ENCODE peak calls at places on chromosomes 4 and X, in nine cellular contexts. One of them, this sample, is unnamed.

GRCh38 chr4:56892686-56893085 is 15.0 kb upstream of the REST start:
- DNase-seq in K562: no peak
- DNase-seq in transverse colon: no peak
- DNase-seq in suprapubic skin: no peak
- DNase-seq in GM12878: no peak
- DNase-seq in HepG2: no peak
- DNase-seq in H1: no peak
- DNase-seq in sigmoid colon: no peak
- DNase-seq in SK-N-SH: no peak
- DNase-seq in this sample: no peak

GRCh38 chr4:76688737-76689078 is 209.2 kb downstream of the SOWAHB start:
- DNase-seq in SK-N-SH: peak; percentile 45
- DNase-seq in suprapubic skin: no peak
- DNase-seq in transverse colon: no peak
- DNase-seq in sigmoid colon: no peak
- DNase-seq in K562: no peak
- DNase-seq in HepG2: no peak
- DNase-seq in GM12878: no peak
- DNase-seq in H1: no peak
- DNase-seq in this sample: no peak

GRCh38 chrX:9899640-9900075 is 67.5 kb upstream of the CLDN34 start:
- DNase-seq in sigmoid colon: peak; percentile 63
- DNase-seq in H1: no peak
- DNase-seq in SK-N-SH: no peak
- DNase-seq in transverse colon: no peak
- DNase-seq in GM12878: no peak
- DNase-seq in suprapubic skin: no peak
- DNase-seq in K562: no peak
- DNase-seq in HepG2: no peak
- DNase-seq in this sample: no peak

GRCh38 chr4:102637391-102637790 is 123.4 kb downstream of the MANBA start:
- DNase-seq in sigmoid colon: no peak
- DNase-seq in H1: no peak
- DNase-seq in SK-N-SH: no peak
- DNase-seq in K562: no peak
- DNase-seq in HepG2: no peak
- DNase-seq in transverse colon: no peak
- DNase-seq in suprapubic skin: no peak
- DNase-seq in GM12878: no peak
- DNase-seq in this sample: no peak

GRCh38 chrX:39869846-39870601 is 227.7 kb downstream of the BCOR start:
- DNase-seq in sigmoid colon: no peak
- DNase-seq in GM12878: no peak
- DNase-seq in K562: peak; percentile 50
- DNase-seq in suprapubic skin: no peak
- DNase-seq in H1: no peak
- DNase-seq in SK-N-SH: no peak
- DNase-seq in HepG2: no peak
- DNase-seq in transverse colon: peak; percentile 26
- DNase-seq in this sample: no peak

GRCh38 chrX:47321978-47322377 is 48.4 kb upstream of the ZNF157 start:
- DNase-seq in GM12878: no peak
- DNase-seq in sigmoid colon: peak; percentile 36
- DNase-seq in H1: peak; percentile 29
- DNase-seq in suprapubic skin: no peak
- DNase-seq in K562: no peak
- DNase-seq in SK-N-SH: no peak
- DNase-seq in transverse colon: no peak
- DNase-seq in HepG2: no peak
- DNase-seq in this sample: no peak

GRCh38 chr4:55920571-55920970 is 28.2 kb upstream of the CEP135 start:
- DNase-seq in SK-N-SH: no peak
- DNase-seq in H1: no peak
- DNase-seq in suprapubic skin: no peak
- DNase-seq in transverse colon: no peak
- DNase-seq in sigmoid colon: no peak
- DNase-seq in GM12878: no peak
- DNase-seq in HepG2: no peak
- DNase-seq in K562: no peak
- DNase-seq in this sample: no peak

GRCh38 chr4:138494931-138495330 is 252.8 kb upstream of the SLC7A11 start:
- DNase-seq in transverse colon: no peak
- DNase-seq in GM12878: peak; percentile 4
- DNase-seq in HepG2: peak; percentile 12
- DNase-seq in SK-N-SH: no peak
- DNase-seq in sigmoid colon: no peak
- DNase-seq in K562: no peak
- DNase-seq in H1: peak; percentile 51
- DNase-seq in suprapubic skin: no peak
- DNase-seq in this sample: no peak

GRCh38 chr4:77699731-77700210 is 94.2 kb downstream of the CXCL13 start:
- DNase-seq in sigmoid colon: no peak
- DNase-seq in transverse colon: no peak
- DNase-seq in GM12878: no peak
- DNase-seq in HepG2: peak; percentile 74
- DNase-seq in suprapubic skin: no peak
- DNase-seq in K562: no peak
- DNase-seq in H1: no peak
- DNase-seq in SK-N-SH: peak; percentile 24
- DNase-seq in this sample: no peak

GRCh38 chr4:138650917-138651564 is 364.5 kb upstream of the NOCT start:
- DNase-seq in K562: no peak
- DNase-seq in transverse colon: no peak
- DNase-seq in HepG2: no peak
- DNase-seq in suprapubic skin: no peak
- DNase-seq in SK-N-SH: no peak
- DNase-seq in GM12878: no peak
- DNase-seq in H1: no peak
- DNase-seq in sigmoid colon: no peak
- DNase-seq in this sample: no peak

GRCh38 chr4:175531405-175532091 is 280.5 kb downstream of the GPM6A start:
- DNase-seq in GM12878: no peak
- DNase-seq in sigmoid colon: no peak
- DNase-seq in H1: no peak
- DNase-seq in transverse colon: no peak
- DNase-seq in suprapubic skin: no peak
- DNase-seq in HepG2: no peak
- DNase-seq in SK-N-SH: no peak
- DNase-seq in K562: no peak
- DNase-seq in this sample: no peak

GRCh38 chr4:175539498-175539897 is 272.6 kb downstream of the GPM6A start:
- DNase-seq in HepG2: no peak
- DNase-seq in suprapubic skin: no peak
- DNase-seq in GM12878: no peak
- DNase-seq in K562: no peak
- DNase-seq in sigmoid colon: no peak
- DNase-seq in H1: no peak
- DNase-seq in SK-N-SH: no peak
- DNase-seq in transverse colon: no peak
- DNase-seq in this sample: no peak

GRCh38 chr4:175540732-175541131 is 271.3 kb downstream of the GPM6A start:
- DNase-seq in GM12878: no peak
- DNase-seq in H1: no peak
- DNase-seq in transverse colon: no peak
- DNase-seq in HepG2: no peak
- DNase-seq in suprapubic skin: no peak
- DNase-seq in K562: no peak
- DNase-seq in SK-N-SH: no peak
- DNase-seq in sigmoid colon: no peak
- DNase-seq in this sample: no peak

GRCh38 chr4:175540151-175540550 is 271.9 kb downstream of the GPM6A start:
- DNase-seq in transverse colon: no peak
- DNase-seq in sigmoid colon: no peak
- DNase-seq in SK-N-SH: no peak
- DNase-seq in H1: no peak
- DNase-seq in suprapubic skin: no peak
- DNase-seq in K562: no peak
- DNase-seq in HepG2: no peak
- DNase-seq in GM12878: no peak
- DNase-seq in this sample: no peak

DNA sequence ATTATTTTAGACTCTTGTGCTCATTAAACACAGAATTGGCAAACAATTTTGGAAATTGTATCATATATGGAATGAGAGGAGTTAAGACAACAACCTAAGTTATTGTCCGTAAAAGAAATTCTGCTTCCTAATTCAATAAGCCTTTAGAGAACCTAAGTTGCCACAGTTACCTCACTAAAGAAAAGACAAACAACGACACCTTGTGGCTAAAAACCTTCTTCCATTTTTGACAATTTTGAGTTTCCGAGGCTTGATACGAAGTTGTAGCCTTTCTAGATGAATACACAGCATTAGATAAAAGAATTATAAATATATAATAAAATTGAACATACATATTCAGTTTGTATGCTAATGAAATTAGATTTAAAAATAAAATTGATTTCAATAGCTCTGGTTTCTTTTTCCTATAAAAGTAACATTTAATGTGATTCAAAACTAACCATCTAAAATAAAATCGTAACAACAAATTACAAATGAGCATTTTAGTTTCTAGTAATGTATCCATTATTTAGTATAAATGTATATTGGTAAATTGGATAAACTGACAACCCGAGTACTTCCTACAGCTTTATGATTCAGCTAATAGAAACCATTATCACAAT is 275.1 kb downstream of the GPM6A start:
- DNase-seq in transverse colon: no peak
- DNase-seq in suprapubic skin: no peak
- DNase-seq in GM12878: peak; percentile 7
- DNase-seq in K562: peak; percentile 17
- DNase-seq in HepG2: peak; percentile 35
- DNase-seq in SK-N-SH: peak; percentile 25
- DNase-seq in sigmoid colon: no peak
- DNase-seq in H1: peak; percentile 5
- DNase-seq in this sample: no peak
- TF ChIP-seq EP300 in transverse colon: no peak
- TF ChIP-seq EP300 in suprapubic skin: no peak
- TF ChIP-seq EP300 in GM12878: no peak
- TF ChIP-seq EP300 in K562: no peak
- TF ChIP-seq EP300 in HepG2: no peak
- TF ChIP-seq EP300 in SK-N-SH: no peak
- TF ChIP-seq EP300 in sigmoid colon: no peak
- TF ChIP-seq EP300 in H1: no peak
- TF ChIP-seq EP300 in this sample: no peak

GRCh38 chrX:136148391-136148790 is 1.1 kb downstream of the FHL1 start:
- DNase-seq in sigmoid colon: no peak
- DNase-seq in H1: no peak
- DNase-seq in suprapubic skin: no peak
- DNase-seq in HepG2: no peak
- DNase-seq in transverse colon: no peak
- DNase-seq in SK-N-SH: no peak
- DNase-seq in GM12878: no peak
- DNase-seq in K562: no peak
- DNase-seq in this sample: no peak
- TF ChIP-seq POLR2AphosphoS5 in sigmoid colon: no peak
- TF ChIP-seq POLR2AphosphoS5 in H1: no peak
- TF ChIP-seq POLR2AphosphoS5 in suprapubic skin: no peak
- TF ChIP-seq POLR2AphosphoS5 in HepG2: no peak
- TF ChIP-seq POLR2AphosphoS5 in transverse colon: no peak
- TF ChIP-seq POLR2AphosphoS5 in SK-N-SH: no peak
- TF ChIP-seq POLR2AphosphoS5 in GM12878: no peak
- TF ChIP-seq POLR2AphosphoS5 in K562: no peak
- TF ChIP-seq POLR2AphosphoS5 in this sample: no peak

DNA sequence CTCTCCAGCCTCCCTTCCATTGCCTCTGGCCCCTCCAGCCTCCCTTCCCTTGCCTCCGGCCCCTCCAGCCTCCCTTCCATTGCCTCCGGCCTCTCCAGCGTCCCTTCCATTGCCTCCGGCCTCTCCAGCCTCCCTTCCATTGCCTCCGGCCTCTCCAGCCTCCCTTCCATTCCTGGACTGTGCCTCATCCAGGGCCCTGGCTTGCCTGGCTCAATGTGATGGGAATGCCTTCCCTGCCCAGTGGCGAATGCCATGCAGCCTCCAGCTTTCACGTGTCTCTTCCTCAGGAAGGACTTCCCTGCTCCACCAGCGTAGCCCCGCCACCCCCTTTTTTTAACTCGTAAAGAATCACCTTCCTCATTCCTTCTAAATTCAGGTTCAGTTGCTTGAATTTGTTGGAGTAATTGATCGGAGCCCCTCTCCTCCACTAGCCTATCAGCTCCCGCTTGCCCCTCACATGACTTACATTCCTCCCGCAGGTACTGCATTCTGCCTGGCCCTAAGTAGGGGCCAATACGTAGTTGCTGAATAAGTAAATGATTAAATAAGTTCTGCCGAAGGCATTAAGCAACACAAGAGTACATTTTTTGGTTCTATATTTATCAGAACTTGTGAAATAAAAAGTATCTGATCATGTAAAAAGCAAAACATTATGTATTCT is 30.3 kb downstream of the SORBS2 start:
- DNase-seq in H1: no peak
- DNase-seq in sigmoid colon: no peak
- DNase-seq in suprapubic skin: no peak
- DNase-seq in HepG2: no peak
- DNase-seq in K562: no peak
- DNase-seq in SK-N-SH: no peak
- DNase-seq in transverse colon: no peak
- DNase-seq in GM12878: no peak
- DNase-seq in this sample: no peak
- H3K27ac ChIP-seq in H1: no peak overlapping the region
- H3K27ac ChIP-seq in sigmoid colon: no peak overlapping the region
- H3K27ac ChIP-seq in suprapubic skin: no peak overlapping the region
- H3K27ac ChIP-seq in HepG2: no peak overlapping the region
- H3K27ac ChIP-seq in K562: no peak overlapping the region
- H3K27ac ChIP-seq in SK-N-SH: no peak overlapping the region
- H3K27ac ChIP-seq in transverse colon: no peak overlapping the region
- H3K27ac ChIP-seq in GM12878: no peak overlapping the region
- H3K27ac ChIP-seq in this sample: peak overlapping the region; percentile 58

GRCh38 chr4:99536848-99537247 is 26.0 kb downstream of the C4orf17 start:
- DNase-seq in HepG2: peak; percentile 22
- DNase-seq in GM12878: no peak
- DNase-seq in K562: no peak
- DNase-seq in SK-N-SH: no peak
- DNase-seq in H1: no peak
- DNase-seq in transverse colon: no peak
- DNase-seq in sigmoid colon: no peak
- DNase-seq in suprapubic skin: no peak
- DNase-seq in this sample: no peak
- TF ChIP-seq EP300 in HepG2: peak; percentile 16
- TF ChIP-seq EP300 in GM12878: no peak
- TF ChIP-seq EP300 in K562: no peak
- TF ChIP-seq EP300 in SK-N-SH: no peak
- TF ChIP-seq EP300 in H1: no peak
- TF ChIP-seq EP300 in transverse colon: no peak
- TF ChIP-seq EP300 in sigmoid colon: no peak
- TF ChIP-seq EP300 in suprapubic skin: no peak
- TF ChIP-seq EP300 in this sample: no peak

This sample was measured in stomach.